ENCODE peak calls at places on chromosomes 3 and 15, in five cellular contexts. Q is heart left ventricle, M is lower lobe of right lung, R is left ventricle myocardium inferior, Z is SJSA1. W is an unnamed sample. For H3K27me3, the result is how much of the 10 kb centered on the place peaks cover.

GRCh38 chr15:78308422-78309021 is 9.1 kb upstream of the SKIC8 start:
- DNase-seq in Z (peak), R (peak), M (peak), Q (peak), W (peak)

GRCh38 chr3:47870702-47871255 is 67.8 kb downstream of the DHX30 start:
- DNase-seq in Q (no peak), M (no peak), R (no peak), Z (no peak), W (no peak)

GRCh38 chr15:100284701-100285100 is 57.1 kb downstream of the ADAMTS17 start:
- DNase-seq in Q (peak), Z (no peak), R (peak), M (peak), W (no peak)

GRCh38 chr3:69659180-69659915 is 79.9 kb upstream of the MITF start:
- DNase-seq in Q (no peak), R (no peak), M (no peak), Z (no peak), W (no peak)

GRCh38 chr3:126469479-126469878 is 6.2 kb downstream of the ZXDC start:
- DNase-seq in M (peak), Q (no peak), Z (no peak), R (no peak), W (no peak)

GRCh38 chr15:94792166-94792565 is 560.8 kb downstream of the MCTP2 start:
- DNase-seq in Z (no peak), Q (no peak), M (no peak), R (no peak), W (no peak)

GRCh38 chr3:149771652-149772271 is 19.5 kb upstream of the COMMD2 start:
- DNase-seq in R (no peak), Z (peak), Q (peak), M (peak), W (peak)

GRCh38 chr3:124707667-124708066 is 22.6 kb upstream of the UMPS start:
- DNase-seq in R (no peak), M (no peak), Z (peak), Q (no peak), W (no peak)

GRCh38 chr3:105868450-105868744 is 415 bp downstream of the CBLB start:
- DNase-seq in R (peak), Z (no peak), M (peak), Q (peak), W (peak)

GRCh38 chr15:33160054-33160453 is 34.5 kb downstream of the FMN1 start:
- DNase-seq in Q (no peak), M (no peak), Z (no peak), R (no peak), W (no peak)

GRCh38 chr3:62214850-62215249 is 158.5 kb downstream of the FEZF2 start:
- DNase-seq in Q (no peak), R (no peak), Z (no peak), M (no peak), W (no peak)

GRCh38 chr15:68431792-68432401 is at the start of gene ITGA11:
- DNase-seq in R (peak), Z (peak), Q (peak), M (peak), W (peak)

GRCh38 chr3:189325454-189325853 is 153.7 kb downstream of the TPRG1 start:
- DNase-seq in Q (no peak), M (no peak), R (no peak), Z (no peak), W (no peak)

GRCh38 chr15:32682569-32682968 is 35.2 kb upstream of the GREM1 start:
- DNase-seq in Z (peak), M (no peak), R (no peak), Q (no peak), W (no peak)

GRCh38 chr15:49934487-49934886 is 184.5 kb downstream of the ATP8B4 start:
- DNase-seq in Q (no peak), R (no peak), M (no peak), Z (no peak), W (no peak)

GRCh38 chr3:139468407-139468806 is 7.9 kb downstream of the RBP2 start:
- DNase-seq in M (no peak), Z (no peak), Q (no peak), R (no peak), W (no peak)

GRCh38 chr3:123143669-123144411 is 57.9 kb upstream of the SEC22A start:
- DNase-seq in M (no peak), Q (no peak), R (no peak), Z (peak), W (peak)

GRCh38 chr3:196513697-196514349 is 1.3 kb downstream of the SMCO1 start:
- DNase-seq in M (no peak), R (no peak), Q (no peak), Z (peak), W (no peak)

GRCh38 chr3:17994167-17994566 is 251.7 kb upstream of the TBC1D5 start:
- DNase-seq in M (no peak), Q (no peak), Z (no peak), R (no peak), W (no peak)
- H3K27me3 ChIP-seq in M (under half), Q (under half), Z (under half), R (under half), W (under half)

GRCh38 chr3:147404800-147405551 is 1.4 kb downstream of the ZIC4 start:
- DNase-seq in M (no peak), Q (no peak), R (no peak), Z (no peak), W (no peak)

GRCh38 chr3:147404000-147404799 is 2.1 kb downstream of the ZIC4 start:
- DNase-seq in M (no peak), Q (no peak), R (no peak), Z (no peak), W (no peak)

GRCh38 chr3:147406255-147407023 is at the start of gene ZIC4:
- DNase-seq in Q (no peak), R (no peak), M (no peak), Z (no peak), W (no peak)

GRCh38 chr3:147407107-147407494 is 758 bp upstream of the ZIC4 start:
- DNase-seq in R (no peak), Z (no peak), Q (no peak), M (no peak), W (no peak)

GRCh38 chr3:147405552-147406254 is 640 bp downstream of the ZIC4 start:
- DNase-seq in M (no peak), R (no peak), Z (no peak), Q (no peak), W (no peak)
- H3K27me3 ChIP-seq in M (half or more), R (half or more), Z (under half), Q (half or more), W (under half)

GRCh38 chr3:195662-196061 is 901 bp upstream of the CHL1 start:
- DNase-seq in Z (no peak), M (no peak), Q (no peak), R (no peak), W (no peak)

GRCh38 chr3:194421-194820 is 2.1 kb upstream of the CHL1 start:
- DNase-seq in Z (no peak), M (no peak), Q (no peak), R (no peak), W (no peak)

GRCh38 chr3:192215-192929 is 4.2 kb upstream of the CHL1 start:
- DNase-seq in Z (no peak), Q (no peak), M (no peak), R (no peak), W (no peak)

GRCh38 chr3:196322-197153 is at the start of gene CHL1:
- DNase-seq in Z (no peak), Q (no peak), R (no peak), M (peak), W (peak)

GRCh38 chr3:194006-194405 is 2.6 kb upstream of the CHL1 start:
- DNase-seq in Z (no peak), R (no peak), Q (no peak), M (no peak), W (no peak)
- H3K27me3 ChIP-seq in Z (under half), R (under half), Q (under half), M (under half), W (under half)

DNA sequence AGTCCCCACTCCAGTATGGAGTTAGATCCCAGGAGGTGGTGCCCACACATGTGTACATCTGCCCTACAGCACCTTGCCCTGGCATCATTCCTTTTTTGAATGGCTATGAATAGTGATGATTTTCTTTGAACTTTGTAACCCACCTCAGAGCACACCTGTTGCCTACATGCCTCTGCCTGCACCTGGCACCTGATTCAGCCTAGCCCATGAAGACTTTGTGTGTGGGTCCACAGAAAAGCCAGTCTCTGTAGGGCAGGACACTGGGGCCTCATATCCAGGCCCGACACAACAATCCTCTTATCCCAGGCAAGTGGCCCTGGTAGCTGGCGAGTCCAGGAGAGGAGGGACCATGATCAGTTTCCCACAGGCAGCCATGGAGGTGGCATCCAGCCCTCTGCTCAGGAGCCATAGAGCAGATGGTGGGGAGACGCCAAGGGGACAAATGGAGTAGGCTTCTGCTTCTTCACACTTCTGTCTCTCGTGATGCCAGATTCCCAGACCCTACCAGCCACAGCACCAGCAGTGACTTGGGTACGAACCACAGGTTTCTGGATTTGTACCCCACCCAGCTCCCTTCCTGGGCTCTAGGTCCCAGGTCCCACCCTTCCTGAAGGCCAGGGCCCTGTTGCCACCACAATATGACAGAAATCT is 230.7 kb downstream of the UACA start:
- DNase-seq in Z (no peak), R (no peak), M (no peak), Q (no peak), W (no peak)
- H3K27me3 ChIP-seq in Z (under half), R (under half), M (under half), Q (under half), W (under half)

GRCh38 chr15:89381888-89382287 is 47.3 kb upstream of the POLG start:
- DNase-seq in Q (no peak), R (no peak), Z (no peak), M (no peak), W (no peak)

GRCh38 chr15:89379818-89380217 is 45.2 kb upstream of the POLG start:
- DNase-seq in R (no peak), M (no peak), Q (no peak), Z (no peak), W (no peak)

GRCh38 chr15:89381330-89381729 is 46.7 kb upstream of the POLG start:
- DNase-seq in Q (no peak), Z (no peak), M (no peak), R (no peak), W (no peak)

GRCh38 chr15:89383635-89384604 is 49.3 kb upstream of the POLG start:
- DNase-seq in Z (no peak), Q (peak), R (peak), M (no peak), W (peak)

DNA sequence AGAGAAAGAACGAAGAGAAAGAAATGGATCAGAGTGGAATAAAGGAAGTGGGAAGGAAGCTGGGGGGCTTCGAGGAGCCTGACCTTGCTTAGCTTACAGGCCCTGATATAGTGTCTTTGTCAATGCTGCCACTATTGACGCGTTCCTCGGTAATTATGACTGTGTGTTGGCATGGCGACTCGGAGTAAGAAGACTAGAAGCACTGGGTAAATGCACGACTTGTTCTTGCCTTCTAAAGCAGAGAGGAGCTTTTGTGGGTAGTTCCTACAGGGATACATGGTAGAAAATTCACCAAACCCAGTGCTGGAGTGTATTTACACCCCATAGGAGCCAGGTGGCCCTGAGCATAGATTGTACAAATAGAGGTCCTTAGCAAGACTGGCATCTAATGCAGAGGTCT is 47.7 kb upstream of the POLG start:
- DNase-seq in R (no peak), M (no peak), Q (no peak), Z (no peak), W (no peak)
- H3K27me3 ChIP-seq in R (half or more), M (half or more), Q (under half), Z (half or more), W (under half)

DNA sequence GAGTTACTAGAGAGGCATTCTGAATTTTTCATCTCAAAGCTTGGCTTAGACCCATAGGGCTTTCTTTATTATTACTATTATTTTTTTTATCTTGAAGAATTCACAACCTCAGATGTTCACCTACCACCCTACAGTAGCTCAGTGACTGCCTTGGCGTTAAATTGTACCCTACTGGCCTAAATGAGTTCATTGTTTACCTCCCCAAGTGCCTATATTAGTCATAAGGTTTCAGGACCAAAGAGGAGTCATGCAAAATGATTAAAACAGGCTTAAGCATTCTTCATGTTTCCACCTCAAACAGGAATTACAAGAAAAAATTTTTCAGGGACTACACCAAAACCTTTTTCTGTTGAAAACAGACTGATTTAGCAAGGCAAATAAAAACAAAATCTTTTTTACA is 751.5 kb downstream of the SQOR start:
- DNase-seq in M (no peak), Q (no peak), R (no peak), Z (no peak), W (no peak)
- H3K27me3 ChIP-seq in M (under half), Q (under half), R (under half), Z (under half), W (under half)

GRCh38 chr3:50196253-50196801 is 4.9 kb downstream of the GNAT1 start:
- DNase-seq in Z (no peak), R (no peak), M (no peak), Q (no peak), W (no peak)
- H3K27me3 ChIP-seq in Z (under half), R (half or more), M (under half), Q (under half), W (under half)

W was measured in WERI-Rb-1.